ENCODE peak calls at places on chromosomes 11 and 22, in six cellular contexts. D is mesendoderm, Y is brain microvascular endothelial cell, V is colonic mucosa, Q is cardiac fibroblast, L is astrocyte of the spinal cord. I is an unnamed sample.

GRCh38 chr11:12258451-12258850 is 118.9 kb upstream of the PARVA start:
- DNase-seq in D (peak), Y (peak), V (no peak), Q (peak), L (peak), I (no peak)

GRCh38 chr22:26590525-26590858 is 560 bp upstream of the TPST2 start:
- DNase-seq in D (no peak), Y (no peak), V (peak), Q (no peak), L (no peak), I (no peak)

GRCh38 chr22:29266564-29267461 is 968 bp downstream of the RHBDD3 start:
- DNase-seq in D (peak), Y (no peak), V (no peak), Q (peak), L (peak), I (no peak)

GRCh38 chr22:44019416-44019815 is 4.7 kb upstream of the PARVB start:
- DNase-seq in D (no peak), Y (no peak), V (no peak), Q (no peak), L (no peak), I (no peak)

GRCh38 chr11:62081378-62082291 is 42.2 kb upstream of the INCENP start:
- DNase-seq in D (peak), Y (peak), V (peak), Q (peak), L (peak), I (peak)

GRCh38 chr11:8087185-8087584 is 6.2 kb downstream of the TUB start:
- DNase-seq in D (peak), Y (no peak), V (no peak), Q (no peak), L (no peak), I (no peak)

GRCh38 chr22:47449508-47450270 is 687.2 kb downstream of the TBC1D22A start:
- DNase-seq in D (no peak), Y (no peak), V (no peak), Q (no peak), L (no peak), I (peak)

GRCh38 chr11:121802542-121802941 is 313.5 kb downstream of the BLID start:
- DNase-seq in D (peak), Y (no peak), V (peak), Q (no peak), L (no peak), I (no peak)

GRCh38 chr11:75107187-75107586 is 10.5 kb upstream of the OR2AT4 start:
- DNase-seq in D (no peak), Y (peak), V (no peak), Q (peak), L (no peak), I (no peak)

GRCh38 chr11:60788401-60789110 is 3.4 kb downstream of the MS4A10 start:
- DNase-seq in D (no peak), Y (no peak), V (no peak), Q (peak), L (no peak), I (no peak)

GRCh38 chr22:48746789-48747425 is 1080.8 kb downstream of the BRD1 start:
- DNase-seq in D (no peak), Y (no peak), V (no peak), Q (no peak), L (no peak), I (no peak)

GRCh38 chr11:58688779-58689503 is 42.8 kb downstream of the GLYAT start:
- DNase-seq in D (no peak), Y (no peak), V (no peak), Q (no peak), L (no peak), I (no peak)

GRCh38 chr11:126720539-126721235 is 279.9 kb downstream of the KIRREL3 start:
- DNase-seq in D (no peak), Y (no peak), V (no peak), Q (no peak), L (no peak), I (no peak)

GRCh38 chr11:101126551-101127347 is 2.9 kb downstream of the PGR start:
- DNase-seq in D (peak), Y (no peak), V (no peak), Q (peak), L (peak), I (no peak)

GRCh38 chr11:17516551-17517150 is 27.6 kb downstream of the USH1C start:
- DNase-seq in D (no peak), Y (no peak), V (no peak), Q (no peak), L (no peak), I (no peak)

GRCh38 chr22:26916236-26916635 is 258.8 kb downstream of the MIAT start:
- DNase-seq in D (no peak), Y (no peak), V (no peak), Q (no peak), L (no peak), I (no peak)

GRCh38 chr11:20596629-20597129 is 2.7 kb upstream of the SLC6A5 start:
- DNase-seq in D (peak), Y (no peak), V (no peak), Q (no peak), L (no peak), I (no peak)
- H3K4me3 ChIP-seq in D (no peak), Y (no peak), V (no peak), Q (no peak), L (no peak), I (no peak)

GRCh38 chr11:67239795-67240574 is 26.3 kb upstream of the GRK2 start:
- DNase-seq in D (peak), Y (peak), V (peak), Q (peak), L (peak), I (peak)

GRCh38 chr11:67237574-67237973 is 28.7 kb upstream of the GRK2 start:
- DNase-seq in D (no peak), Y (no peak), V (no peak), Q (no peak), L (no peak), I (no peak)

GRCh38 chr11:67240575-67241389 is 25.5 kb upstream of the GRK2 start:
- DNase-seq in D (peak), Y (peak), V (peak), Q (peak), L (peak), I (peak)

GRCh38 chr11:67242548-67242947 is 23.7 kb upstream of the GRK2 start:
- DNase-seq in D (no peak), Y (no peak), V (no peak), Q (no peak), L (no peak), I (no peak)

DNA sequence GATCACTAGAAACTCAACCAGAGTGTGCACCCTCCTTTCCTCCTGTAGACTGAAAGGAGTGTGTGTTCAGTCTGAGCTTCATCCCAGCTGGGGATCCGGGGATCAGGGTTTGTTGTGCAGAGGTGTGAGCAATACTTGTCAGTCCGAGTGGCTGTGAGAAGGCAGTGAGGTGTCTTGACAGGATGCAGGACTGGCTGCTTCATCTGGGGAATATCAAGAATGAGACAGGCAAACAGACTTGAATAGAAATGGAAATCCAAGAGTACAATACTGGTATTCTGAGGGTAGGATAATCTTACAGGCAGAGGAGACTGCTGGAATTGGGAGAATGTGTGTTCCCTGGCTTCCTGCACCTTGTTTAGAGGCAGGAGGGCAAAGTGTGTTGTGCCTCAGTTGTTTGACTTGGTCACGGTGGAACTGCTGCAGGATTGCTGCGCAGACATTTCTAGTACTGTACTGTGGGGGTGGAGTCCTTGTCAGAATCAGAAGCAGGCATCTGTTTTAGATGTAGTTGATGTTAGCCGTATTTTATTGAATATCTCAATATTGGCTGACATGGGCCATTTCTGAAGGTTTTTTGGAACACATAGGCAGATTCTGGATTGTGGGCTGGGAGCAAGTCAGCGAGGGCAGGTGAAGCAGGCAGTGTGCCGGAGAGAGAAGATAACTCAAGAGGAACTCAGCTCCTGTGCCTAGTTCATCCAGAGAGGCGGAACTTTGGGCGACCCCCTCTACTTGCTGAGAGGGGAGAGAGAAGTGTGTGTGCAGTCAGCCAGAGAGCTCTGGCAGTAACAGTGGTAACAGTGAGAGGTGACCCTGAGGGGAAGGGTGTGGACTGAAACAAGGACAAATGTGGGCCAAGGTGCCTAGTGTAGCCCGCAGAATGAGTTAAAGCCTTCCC is 27.1 kb upstream of the GRK2 start:
- DNase-seq in D (peak), Y (no peak), V (no peak), Q (peak), L (no peak), I (no peak)
- H3K4me3 ChIP-seq in D (no peak), Y (peak), V (peak), Q (no peak), L (peak), I (peak)

GRCh38 chr11:3158821-3159220 is 6.3 kb downstream of the OSBPL5 start:
- DNase-seq in D (no peak), Y (no peak), V (no peak), Q (no peak), L (no peak), I (no peak)

GRCh38 chr11:3161720-3162409 is 3.2 kb downstream of the OSBPL5 start:
- DNase-seq in D (no peak), Y (no peak), V (no peak), Q (no peak), L (no peak), I (no peak)

GRCh38 chr11:3161309-3161708 is 3.8 kb downstream of the OSBPL5 start:
- DNase-seq in D (no peak), Y (no peak), V (no peak), Q (no peak), L (no peak), I (no peak)

GRCh38 chr11:3159296-3160190 is 5.6 kb downstream of the OSBPL5 start:
- DNase-seq in D (peak), Y (no peak), V (no peak), Q (no peak), L (no peak), I (no peak)

DNA sequence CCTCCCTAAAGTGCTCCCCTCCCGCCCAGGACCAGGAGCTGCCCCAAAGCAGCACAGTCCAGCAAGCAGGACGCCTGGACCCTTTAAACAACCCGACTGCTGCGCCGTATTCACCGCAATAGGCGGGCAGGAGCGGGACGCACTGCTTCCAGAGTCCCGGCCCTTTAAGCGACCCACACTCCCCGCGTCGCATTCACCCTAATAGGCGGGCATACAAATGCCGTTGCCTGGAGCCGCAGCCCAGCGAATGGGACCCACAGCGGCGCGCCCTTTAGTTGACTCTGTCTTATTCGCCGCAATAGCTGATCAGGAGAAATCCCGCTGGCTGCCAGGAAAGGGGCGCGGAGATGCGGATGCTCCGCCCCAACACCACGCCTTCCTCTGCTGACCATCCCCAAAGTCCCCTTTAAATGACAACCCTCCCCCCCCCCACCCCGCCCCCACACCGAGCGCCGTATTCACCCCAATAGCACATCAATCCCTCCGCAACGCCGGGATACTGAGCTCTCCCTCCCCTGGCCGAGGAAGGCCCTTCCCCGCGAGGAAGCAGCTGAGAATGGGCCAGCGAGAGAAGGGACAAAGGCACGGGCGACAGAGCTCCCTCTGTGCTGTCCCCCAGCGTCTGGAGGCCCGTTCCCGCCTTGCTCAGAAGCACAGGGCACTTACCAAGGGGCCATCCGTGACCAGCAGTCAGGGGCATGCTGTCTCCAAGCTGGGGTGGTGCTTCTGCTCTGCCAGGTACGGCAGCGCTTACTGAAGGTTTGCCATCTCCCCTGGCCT is 4.7 kb downstream of the OSBPL5 start:
- DNase-seq in D (peak), Y (peak), V (peak), Q (peak), L (peak), I (no peak)
- H3K4me3 ChIP-seq in D (peak), Y (peak), V (peak), Q (peak), L (peak), I (no peak)

DNA sequence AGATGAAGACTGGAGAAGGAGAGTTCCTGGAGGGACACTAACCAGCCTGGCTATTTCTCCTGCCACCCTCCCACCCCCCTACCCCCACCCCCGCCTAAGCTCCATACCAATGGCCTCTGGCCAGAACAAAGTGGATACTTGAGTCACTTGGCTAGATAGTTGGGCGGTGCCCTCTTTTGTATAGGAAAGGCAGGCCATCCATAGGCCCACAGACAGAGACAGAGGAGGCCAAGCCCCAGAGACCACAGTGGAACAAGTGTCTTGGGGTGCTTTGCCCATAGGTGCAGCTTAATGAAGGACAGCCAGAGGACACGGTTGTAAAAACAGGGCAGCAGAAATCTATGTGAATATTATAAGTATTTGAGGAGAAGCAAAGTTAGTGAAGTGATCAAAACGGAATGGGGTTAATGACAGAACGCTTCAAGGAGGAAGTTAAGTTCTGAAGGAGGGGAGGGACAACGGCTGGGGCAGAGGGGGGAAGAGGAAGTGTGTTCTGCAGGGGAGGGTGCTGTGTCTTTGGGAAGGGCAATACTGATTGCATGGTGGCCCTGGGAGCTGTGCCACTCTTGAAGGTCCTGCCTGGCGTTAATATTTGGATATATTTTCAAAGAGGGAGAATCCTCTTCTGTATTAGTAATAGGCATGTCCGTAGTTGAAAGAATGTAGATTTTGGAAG is 32.7 kb downstream of the FLI1 start:
- DNase-seq in D (no peak), Y (no peak), V (no peak), Q (no peak), L (no peak), I (peak)
- H3K4me3 ChIP-seq in D (no peak), Y (no peak), V (no peak), Q (no peak), L (no peak), I (peak)

GRCh38 chr22:37427711-37428635 is 694 bp upstream of the ELFN2 start:
- DNase-seq in D (no peak), Y (no peak), V (no peak), Q (no peak), L (no peak), I (no peak)
- H3K4me3 ChIP-seq in D (no peak), Y (peak), V (no peak), Q (peak), L (peak), I (no peak)

GRCh38 chr22:22856885-22857606 is 30.6 kb upstream of the IGLL5 start:
- DNase-seq in D (no peak), Y (no peak), V (no peak), Q (no peak), L (no peak), I (no peak)

GRCh38 chr22:22857607-22858558 is 29.7 kb upstream of the IGLL5 start:
- DNase-seq in D (no peak), Y (no peak), V (no peak), Q (no peak), L (no peak), I (no peak)

GRCh38 chr22:22856364-22856763 is 31.3 kb upstream of the IGLL5 start:
- DNase-seq in D (no peak), Y (no peak), V (no peak), Q (no peak), L (no peak), I (no peak)

GRCh38 chr22:22855617-22856308 is 31.9 kb upstream of the IGLL5 start:
- DNase-seq in D (peak), Y (no peak), V (peak), Q (peak), L (no peak), I (peak)

GRCh38 chr22:22858559-22858937 is 29.1 kb upstream of the IGLL5 start:
- DNase-seq in D (no peak), Y (no peak), V (no peak), Q (no peak), L (no peak), I (no peak)
- H3K4me3 ChIP-seq in D (no peak), Y (no peak), V (no peak), Q (no peak), L (no peak), I (no peak)